ENCODE peak calls at places on chromosome 1, in nine cellular contexts. T is stimulated activated CD4-positive, alpha-beta T cell treated with anti-CD3 and anti-CD28 coated beads, Interleukin-4, amount 100 ng/mL, for 48 hours; Q is NAMALWA; B is amniotic stem cell; H is C1 segment of cervical spinal cord; I is lung microvascular endothelial cell; Y is T-helper 9 cell; N is NCI-H748 treated with DMSO at 0.1 percent for 48 hours; Z is GM20000. X is an unnamed sample.

GRCh38 chr1:116015679-116016078 is 39.4 kb downstream of the SLC22A15 start:
- DNase-seq in T (no peak), Q (no peak), B (no peak), H (no peak), I (no peak), Y (no peak), N (no peak), Z (no peak), X (no peak)

GRCh38 chr1:171150156-171150555 is 34.9 kb upstream of the FMO2 start:
- DNase-seq in T (no peak), Q (no peak), B (no peak), H (no peak), I (no peak), Y (no peak), N (no peak), Z (no peak), X (no peak)

GRCh38 chr1:46301406-46302090 is 1.9 kb downstream of the LRRC41 start:
- DNase-seq in T (peak), Q (no peak), B (no peak), H (peak), I (no peak), Y (peak), N (no peak), Z (peak), X (peak)

GRCh38 chr1:201488817-201489581 is 17.9 kb downstream of the CSRP1 start:
- DNase-seq in T (no peak), Q (no peak), B (peak), H (no peak), I (peak), Y (no peak), N (no peak), Z (no peak), X (no peak)

GRCh38 chr1:172431224-172431623 is 10.7 kb downstream of the C1orf105 start:
- DNase-seq in T (no peak), Q (no peak), B (no peak), H (no peak), I (no peak), Y (no peak), N (no peak), Z (no peak), X (no peak)

GRCh38 chr1:107093385-107093784 is 36.9 kb downstream of the PRMT6 start:
- DNase-seq in T (no peak), Q (no peak), B (no peak), H (no peak), I (no peak), Y (no peak), N (no peak), Z (no peak), X (no peak)

GRCh38 chr1:34590211-34590623 is 164.6 kb upstream of the GJB5 start:
- DNase-seq in T (no peak), Q (no peak), B (no peak), H (no peak), I (no peak), Y (no peak), N (peak), Z (no peak), X (no peak)

GRCh38 chr1:206040328-206040727 is 12.6 kb upstream of the RHEX start:
- DNase-seq in T (no peak), Q (no peak), B (no peak), H (no peak), I (no peak), Y (no peak), N (no peak), Z (no peak), X (no peak)

GRCh38 chr1:173122958-173123852 is 72.5 kb upstream of the TNFSF18 start:
- DNase-seq in T (no peak), Q (no peak), B (peak), H (peak), I (peak), Y (no peak), N (no peak), Z (peak), X (no peak)

GRCh38 chr1:205438213-205439158 is 16.6 kb upstream of the LEMD1 start:
- DNase-seq in T (no peak), Q (peak), B (peak), H (peak), I (peak), Y (no peak), N (no peak), Z (no peak), X (no peak)

GRCh38 chr1:150551049-150551783 is 2.0 kb downstream of the ADAMTSL4 start:
- DNase-seq in T (no peak), Q (no peak), B (no peak), H (no peak), I (peak), Y (no peak), N (no peak), Z (no peak), X (no peak)

GRCh38 chr1:50265790-50266314 is 157.1 kb downstream of the ELAVL4 start:
- DNase-seq in T (no peak), Q (no peak), B (no peak), H (no peak), I (no peak), Y (no peak), N (no peak), Z (no peak), X (no peak)

GRCh38 chr1:56441586-56441985 is 137.8 kb downstream of the PLPP3 start:
- DNase-seq in T (no peak), Q (no peak), B (no peak), H (no peak), I (peak), Y (no peak), N (no peak), Z (no peak), X (no peak)

GRCh38 chr1:156644146-156644545 is 2.2 kb downstream of the BCAN start:
- DNase-seq in T (no peak), Q (no peak), B (no peak), H (no peak), I (no peak), Y (no peak), N (no peak), Z (no peak), X (no peak)

GRCh38 chr1:185991266-185991665 is 257.1 kb downstream of the HMCN1 start:
- DNase-seq in T (no peak), Q (no peak), B (no peak), H (no peak), I (no peak), Y (no peak), N (no peak), Z (no peak), X (no peak)

GRCh38 chr1:96424882-96425281 is 296.7 kb upstream of the PTBP2 start:
- DNase-seq in T (no peak), Q (no peak), B (no peak), H (no peak), I (no peak), Y (no peak), N (no peak), Z (no peak), X (no peak)

GRCh38 chr1:208131631-208132286 is 112.4 kb downstream of the PLXNA2 start:
- DNase-seq in T (no peak), Q (no peak), B (no peak), H (no peak), I (no peak), Y (no peak), N (no peak), Z (no peak), X (no peak)

GRCh38 chr1:75727571-75727970 is 3.1 kb downstream of the ACADM start:
- DNase-seq in T (no peak), Q (peak), B (no peak), H (no peak), I (no peak), Y (no peak), N (no peak), Z (no peak), X (no peak)

GRCh38 chr1:151610142-151610541 is 1.7 kb upstream of the SNX27 start:
- DNase-seq in T (no peak), Q (no peak), B (no peak), H (no peak), I (no peak), Y (no peak), N (no peak), Z (no peak), X (no peak)

GRCh38 chr1:76494807-76495206 is 372.5 kb upstream of the ST6GALNAC5 start:
- DNase-seq in T (no peak), Q (no peak), B (no peak), H (no peak), I (peak), Y (no peak), N (no peak), Z (peak), X (no peak)

GRCh38 chr1:235557495-235557894 is 53.2 kb upstream of the B3GALNT2 start:
- DNase-seq in T (no peak), Q (peak), B (no peak), H (no peak), I (no peak), Y (no peak), N (no peak), Z (no peak), X (peak)

GRCh38 chr1:167913895-167914502 is at the start of gene ADCY10:
- DNase-seq in T (no peak), Q (no peak), B (no peak), H (no peak), I (no peak), Y (no peak), N (no peak), Z (no peak), X (no peak)

GRCh38 chr1:234942869-234943501 is 185.7 kb downstream of the TOMM20 start:
- DNase-seq in T (no peak), Q (no peak), B (no peak), H (no peak), I (no peak), Y (no peak), N (no peak), Z (no peak), X (no peak)

GRCh38 chr1:160095382-160096105 is 2.9 kb downstream of the IGSF8 start:
- DNase-seq in T (no peak), Q (no peak), B (no peak), H (peak), I (no peak), Y (no peak), N (no peak), Z (no peak), X (no peak)

GRCh38 chr1:11979818-11980675 is at the start of gene MFN2:
- DNase-seq in T (peak), Q (peak), B (peak), H (peak), I (peak), Y (peak), N (peak), Z (peak), X (peak)

GRCh38 chr1:76543495-76543894 is 323.8 kb upstream of the ST6GALNAC5 start:
- DNase-seq in T (no peak), Q (no peak), B (no peak), H (no peak), I (no peak), Y (no peak), N (no peak), Z (no peak), X (no peak)

GRCh38 chr1:85471558-85471957 is 6.6 kb upstream of the DDAH1 start:
- DNase-seq in T (no peak), Q (no peak), B (no peak), H (no peak), I (no peak), Y (no peak), N (no peak), Z (no peak), X (no peak)

GRCh38 chr1:212007896-212008295 is 27.5 kb downstream of the INTS7 start:
- DNase-seq in T (no peak), Q (no peak), B (no peak), H (no peak), I (no peak), Y (no peak), N (no peak), Z (no peak), X (no peak)

GRCh38 chr1:93659805-93660479 is 21.7 kb downstream of the BCAR3 start:
- DNase-seq in T (no peak), Q (no peak), B (no peak), H (no peak), I (no peak), Y (no peak), N (no peak), Z (no peak), X (no peak)

GRCh38 chr1:74953622-74954021 is 180.6 kb upstream of the LHX8 start:
- DNase-seq in T (no peak), Q (no peak), B (no peak), H (no peak), I (no peak), Y (no peak), N (no peak), Z (no peak), X (no peak)

GRCh38 chr1:45769261-45769932 is 18.9 kb upstream of the IPP start:
- DNase-seq in T (no peak), Q (no peak), B (no peak), H (no peak), I (no peak), Y (no peak), N (no peak), Z (no peak), X (no peak)

GRCh38 chr1:89632213-89633102 is 462 bp upstream of the LRRC8C start:
- DNase-seq in T (peak), Q (peak), B (peak), H (peak), I (peak), Y (peak), N (peak), Z (peak), X (peak)